ENCODE peak calls at places on chromosome 2, in six cellular contexts. One of them, this sample, is unnamed.
A peak's percentile ranks its signal among the peaks of the same experiment; 100 is the strongest.

GRCh38 chr2:38421274-38422056 is 44.4 kb upstream of the ATL2 start:
- DNase-seq in GM23338: no peak
- DNase-seq in right lobe of liver: peak; percentile 56
- DNase-seq in NB4: no peak
- DNase-seq in fibroblast of lung: no peak
- DNase-seq in AG09309: no peak
- DNase-seq in this sample: no peak

GRCh38 chr2:216713691-216714411 is 18.5 kb upstream of the IGFBP5 start:
- DNase-seq in GM23338: no peak
- DNase-seq in right lobe of liver: no peak
- DNase-seq in NB4: no peak
- DNase-seq in fibroblast of lung: peak; percentile 86
- DNase-seq in AG09309: peak; percentile 74
- DNase-seq in this sample: no peak

GRCh38 chr2:148947299-148947698 is 72.3 kb downstream of the KIF5C start:
- DNase-seq in GM23338: no peak
- DNase-seq in right lobe of liver: no peak
- DNase-seq in NB4: no peak
- DNase-seq in fibroblast of lung: no peak
- DNase-seq in AG09309: no peak
- DNase-seq in this sample: no peak

GRCh38 chr2:54724560-54725342 is 1.3 kb downstream of the EML6 start:
- DNase-seq in GM23338: peak; percentile 53
- DNase-seq in right lobe of liver: peak; percentile 48
- DNase-seq in NB4: peak; percentile 55
- DNase-seq in fibroblast of lung: no peak
- DNase-seq in AG09309: no peak
- DNase-seq in this sample: no peak

GRCh38 chr2:69966496-69966895 is 5.1 kb upstream of the ASPRV1 start:
- DNase-seq in GM23338: no peak
- DNase-seq in right lobe of liver: no peak
- DNase-seq in NB4: no peak
- DNase-seq in fibroblast of lung: no peak
- DNase-seq in AG09309: no peak
- DNase-seq in this sample: no peak

GRCh38 chr2:143909577-143909976 is 610.3 kb downstream of the ZEB2 start:
- DNase-seq in GM23338: no peak
- DNase-seq in right lobe of liver: no peak
- DNase-seq in NB4: no peak
- DNase-seq in fibroblast of lung: no peak
- DNase-seq in AG09309: no peak
- DNase-seq in this sample: no peak

GRCh38 chr2:95049961-95050360 is 24.5 kb downstream of the MAL start:
- DNase-seq in GM23338: no peak
- DNase-seq in right lobe of liver: no peak
- DNase-seq in NB4: no peak
- DNase-seq in fibroblast of lung: no peak
- DNase-seq in AG09309: no peak
- DNase-seq in this sample: peak; percentile 16

GRCh38 chr2:94985636-94986035 is 39.9 kb upstream of the MAL start:
- DNase-seq in GM23338: no peak
- DNase-seq in right lobe of liver: no peak
- DNase-seq in NB4: no peak
- DNase-seq in fibroblast of lung: no peak
- DNase-seq in AG09309: no peak
- DNase-seq in this sample: no peak

GRCh38 chr2:239787651-239788050 is 237.5 kb downstream of the NDUFA10 start:
- DNase-seq in GM23338: no peak
- DNase-seq in right lobe of liver: no peak
- DNase-seq in NB4: no peak
- DNase-seq in fibroblast of lung: no peak
- DNase-seq in AG09309: no peak
- DNase-seq in this sample: no peak

GRCh38 chr2:122804494-122804893 is 1049.0 kb downstream of the TSN start:
- DNase-seq in GM23338: no peak
- DNase-seq in right lobe of liver: no peak
- DNase-seq in NB4: no peak
- DNase-seq in fibroblast of lung: no peak
- DNase-seq in AG09309: no peak
- DNase-seq in this sample: no peak

GRCh38 chr2:159226059-159226461 is 60.4 kb downstream of the WDSUB1 start:
- DNase-seq in GM23338: no peak
- DNase-seq in right lobe of liver: no peak
- DNase-seq in NB4: peak; percentile 81
- DNase-seq in fibroblast of lung: peak; percentile 38
- DNase-seq in AG09309: no peak
- DNase-seq in this sample: peak; percentile 82

GRCh38 chr2:49255325-49256023 is 101.2 kb upstream of the FSHR start:
- DNase-seq in GM23338: no peak
- DNase-seq in right lobe of liver: no peak
- DNase-seq in NB4: peak; percentile 12
- DNase-seq in fibroblast of lung: peak; percentile 8
- DNase-seq in AG09309: no peak
- DNase-seq in this sample: no peak

GRCh38 chr2:101806123-101806522 is 108.6 kb downstream of the MAP4K4 start:
- DNase-seq in GM23338: peak; percentile 67
- DNase-seq in right lobe of liver: no peak
- DNase-seq in NB4: peak; percentile 89
- DNase-seq in fibroblast of lung: no peak
- DNase-seq in AG09309: no peak
- DNase-seq in this sample: no peak

GRCh38 chr2:104736026-104736425 is 117.9 kb upstream of the POU3F3 start:
- DNase-seq in GM23338: no peak
- DNase-seq in right lobe of liver: no peak
- DNase-seq in NB4: no peak
- DNase-seq in fibroblast of lung: no peak
- DNase-seq in AG09309: no peak
- DNase-seq in this sample: no peak

GRCh38 chr2:71933467-71934319 is 214.0 kb downstream of the CYP26B1 start:
- DNase-seq in GM23338: peak; percentile 30
- DNase-seq in right lobe of liver: no peak
- DNase-seq in NB4: peak; percentile 71
- DNase-seq in fibroblast of lung: no peak
- DNase-seq in AG09309: peak; percentile 58
- DNase-seq in this sample: no peak

GRCh38 chr2:45786831-45787357 is 135.4 kb downstream of the PRKCE start:
- DNase-seq in GM23338: peak; percentile 25
- DNase-seq in right lobe of liver: no peak
- DNase-seq in NB4: no peak
- DNase-seq in fibroblast of lung: no peak
- DNase-seq in AG09309: no peak
- DNase-seq in this sample: no peak

GRCh38 chr2:41981417-41981816 is 66.4 kb upstream of the PKDCC start:
- DNase-seq in GM23338: no peak
- DNase-seq in right lobe of liver: no peak
- DNase-seq in NB4: no peak
- DNase-seq in fibroblast of lung: no peak
- DNase-seq in AG09309: no peak
- DNase-seq in this sample: no peak

GRCh38 chr2:133777607-133778006 is 209.3 kb upstream of the NCKAP5 start:
- DNase-seq in GM23338: peak; percentile 1
- DNase-seq in right lobe of liver: no peak
- DNase-seq in NB4: peak; percentile 4
- DNase-seq in fibroblast of lung: peak; percentile 24
- DNase-seq in AG09309: no peak
- DNase-seq in this sample: no peak

GRCh38 chr2:4873328-4873727 is 818.9 kb upstream of the SOX11 start:
- DNase-seq in GM23338: no peak
- DNase-seq in right lobe of liver: no peak
- DNase-seq in NB4: no peak
- DNase-seq in fibroblast of lung: no peak
- DNase-seq in AG09309: no peak
- DNase-seq in this sample: no peak

GRCh38 chr2:10963155-10963554 is 51.4 kb downstream of the KCNF1 start:
- DNase-seq in GM23338: no peak
- DNase-seq in right lobe of liver: no peak
- DNase-seq in NB4: no peak
- DNase-seq in fibroblast of lung: peak; percentile 42
- DNase-seq in AG09309: no peak
- DNase-seq in this sample: no peak

GRCh38 chr2:33131820-33132219 is 185.1 kb downstream of the LTBP1 start:
- DNase-seq in GM23338: no peak
- DNase-seq in right lobe of liver: no peak
- DNase-seq in NB4: no peak
- DNase-seq in fibroblast of lung: no peak
- DNase-seq in AG09309: no peak
- DNase-seq in this sample: no peak

GRCh38 chr2:68722712-68723111 is 11.9 kb upstream of the ARHGAP25 start:
- DNase-seq in GM23338: peak; percentile 64
- DNase-seq in right lobe of liver: no peak
- DNase-seq in NB4: peak; percentile 54
- DNase-seq in fibroblast of lung: no peak
- DNase-seq in AG09309: no peak
- DNase-seq in this sample: no peak

GRCh38 chr2:41698787-41699422 is 348.9 kb upstream of the PKDCC start:
- DNase-seq in GM23338: peak; percentile 79
- DNase-seq in right lobe of liver: no peak
- DNase-seq in NB4: peak; percentile 32
- DNase-seq in fibroblast of lung: peak; percentile 17
- DNase-seq in AG09309: no peak
- DNase-seq in this sample: no peak

GRCh38 chr2:62662131-62662530 is 43.4 kb upstream of the EHBP1 start:
- DNase-seq in GM23338: no peak
- DNase-seq in right lobe of liver: no peak
- DNase-seq in NB4: no peak
- DNase-seq in fibroblast of lung: no peak
- DNase-seq in AG09309: no peak
- DNase-seq in this sample: no peak

GRCh38 chr2:62662548-62662947 is 43.0 kb upstream of the EHBP1 start:
- DNase-seq in GM23338: peak; percentile 10
- DNase-seq in right lobe of liver: no peak
- DNase-seq in NB4: no peak
- DNase-seq in fibroblast of lung: peak; percentile 47
- DNase-seq in AG09309: no peak
- DNase-seq in this sample: no peak

GRCh38 chr2:62665446-62665845 is 40.1 kb upstream of the EHBP1 start:
- DNase-seq in GM23338: no peak
- DNase-seq in right lobe of liver: no peak
- DNase-seq in NB4: no peak
- DNase-seq in fibroblast of lung: no peak
- DNase-seq in AG09309: no peak
- DNase-seq in this sample: no peak

GRCh38 chr2:62663443-62663842 is 42.1 kb upstream of the EHBP1 start:
- DNase-seq in GM23338: no peak
- DNase-seq in right lobe of liver: no peak
- DNase-seq in NB4: no peak
- DNase-seq in fibroblast of lung: peak; percentile 97
- DNase-seq in AG09309: peak; percentile 96
- DNase-seq in this sample: no peak

GRCh38 chr2:62663920-62664319 is 41.6 kb upstream of the EHBP1 start:
- DNase-seq in GM23338: no peak
- DNase-seq in right lobe of liver: no peak
- DNase-seq in NB4: no peak
- DNase-seq in fibroblast of lung: no peak
- DNase-seq in AG09309: no peak
- DNase-seq in this sample: no peak
- TF ChIP-seq CTCF in GM23338: no peak
- TF ChIP-seq CTCF in right lobe of liver: no peak
- TF ChIP-seq CTCF in NB4: no peak
- TF ChIP-seq CTCF in fibroblast of lung: no peak
- TF ChIP-seq CTCF in AG09309: no peak
- TF ChIP-seq CTCF in this sample: no peak

GRCh38 chr2:225581906-225582305 is 182.4 kb downstream of the NYAP2 start:
- DNase-seq in GM23338: no peak
- DNase-seq in right lobe of liver: no peak
- DNase-seq in NB4: no peak
- DNase-seq in fibroblast of lung: no peak
- DNase-seq in AG09309: no peak
- DNase-seq in this sample: no peak
- TF ChIP-seq CTCF in GM23338: no peak
- TF ChIP-seq CTCF in right lobe of liver: no peak
- TF ChIP-seq CTCF in NB4: no peak
- TF ChIP-seq CTCF in fibroblast of lung: no peak
- TF ChIP-seq CTCF in AG09309: no peak
- TF ChIP-seq CTCF in this sample: no peak

DNA sequence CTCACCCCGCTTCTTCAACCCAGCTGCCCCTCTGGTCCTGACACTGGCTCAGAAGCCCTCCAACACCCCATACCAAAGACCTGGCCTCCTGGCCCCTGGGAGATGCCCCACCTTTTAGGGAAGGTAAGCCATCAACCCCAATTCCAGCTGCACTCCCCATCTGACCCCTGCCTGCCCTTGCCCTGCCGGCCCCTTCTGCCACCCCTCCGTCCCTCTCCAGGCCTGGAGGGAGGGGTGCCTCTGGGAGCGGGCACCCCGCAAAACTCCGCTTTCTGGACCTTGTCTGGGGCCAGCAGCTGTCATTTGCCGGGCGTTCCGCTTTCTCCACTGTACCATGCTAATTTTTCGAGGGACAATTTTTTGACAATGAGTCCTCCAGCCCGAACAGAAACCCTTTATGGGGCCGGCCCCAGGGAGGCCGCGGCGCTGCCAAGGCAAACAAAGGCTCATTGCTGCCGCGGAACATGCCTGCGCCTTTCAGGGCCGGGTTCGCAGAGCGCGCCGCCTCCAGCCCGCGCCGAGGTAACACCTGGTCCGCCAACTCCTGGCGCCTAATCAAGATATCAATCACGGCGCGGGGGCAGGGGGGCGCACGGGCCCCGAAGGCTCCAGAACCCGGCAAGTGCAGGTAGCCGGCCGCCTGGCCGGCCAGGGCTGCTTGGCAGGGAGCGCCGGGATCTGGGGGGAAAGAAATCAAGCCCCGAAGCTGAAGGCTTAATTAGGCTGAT is 96.0 kb downstream of the INHBB start:
- DNase-seq in GM23338: peak; percentile 78
- DNase-seq in right lobe of liver: peak; percentile 79
- DNase-seq in NB4: no peak
- DNase-seq in fibroblast of lung: peak; percentile 18
- DNase-seq in AG09309: no peak
- DNase-seq in this sample: no peak
- TF ChIP-seq CTCF in GM23338: no peak
- TF ChIP-seq CTCF in right lobe of liver: no peak
- TF ChIP-seq CTCF in NB4: no peak
- TF ChIP-seq CTCF in fibroblast of lung: no peak
- TF ChIP-seq CTCF in AG09309: no peak
- TF ChIP-seq CTCF in this sample: no peak

DNA sequence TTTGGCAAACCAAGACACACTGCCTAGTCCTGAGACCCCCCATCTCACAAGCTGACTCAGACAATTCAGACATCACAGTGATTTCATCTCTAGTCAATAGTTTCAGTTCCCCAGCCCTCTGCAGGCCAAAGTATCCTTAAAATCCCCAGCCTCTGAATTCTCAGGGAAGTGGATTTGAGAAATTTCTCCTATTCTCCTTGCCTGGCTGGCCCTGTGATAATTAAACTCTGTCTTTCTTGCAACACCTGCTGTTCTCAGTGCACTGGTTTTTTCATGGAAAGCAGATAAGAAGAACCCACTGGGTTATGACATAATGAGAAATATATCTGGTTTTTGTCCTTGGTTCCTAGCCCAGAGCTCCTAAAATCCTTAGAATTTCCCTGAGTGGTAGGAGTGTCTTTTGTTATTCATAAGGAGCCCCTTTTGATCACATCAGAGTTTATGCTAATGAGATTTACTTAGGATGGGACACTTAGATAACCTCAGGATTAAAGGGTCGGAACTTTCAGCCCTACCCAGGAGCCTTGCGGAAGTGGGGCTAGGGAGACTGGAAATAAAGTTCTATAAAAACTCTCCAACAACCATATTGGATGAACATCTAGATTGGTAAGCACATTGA is 1310.7 kb upstream of the CHAC2 start:
- DNase-seq in GM23338: peak; percentile 25
- DNase-seq in right lobe of liver: no peak
- DNase-seq in NB4: no peak
- DNase-seq in fibroblast of lung: no peak
- DNase-seq in AG09309: no peak
- DNase-seq in this sample: no peak
- TF ChIP-seq CTCF in GM23338: no peak
- TF ChIP-seq CTCF in right lobe of liver: no peak
- TF ChIP-seq CTCF in NB4: no peak
- TF ChIP-seq CTCF in fibroblast of lung: no peak
- TF ChIP-seq CTCF in AG09309: no peak
- TF ChIP-seq CTCF in this sample: no peak